ENCODE peak calls at places on chromosome 6, in six cellular contexts. O is spleen; U is CD4-positive, CD25-positive, alpha-beta regulatory T cell; N is A549; R is heart left ventricle; I is psoas muscle. M is an unnamed sample.

GRCh38 chr6:81748946-81749345 is 3.5 kb downstream of the TENT5A start:
- DNase-seq in O (no peak), U (no peak), N (no peak), R (no peak), I (no peak), M (no peak)

GRCh38 chr6:152642578-152643375 is 5.6 kb upstream of the SYNE1 start:
- DNase-seq in O (peak; percentile 89), U (peak; percentile 13), N (peak; percentile 18), R (peak; percentile 63), I (no peak), M (peak; percentile 73)

GRCh38 chr6:113381957-113382356 is 475.2 kb upstream of the MARCKS start:
- DNase-seq in O (no peak), U (no peak), N (no peak), R (peak; percentile 52), I (no peak), M (peak; percentile 18)

GRCh38 chr6:165729307-165729936 is 66.4 kb upstream of the PDE10A start:
- DNase-seq in O (no peak), U (peak; percentile 4), N (peak; percentile 54), R (no peak), I (no peak), M (no peak)

GRCh38 chr6:11788043-11788442 is 9.4 kb upstream of the ADTRP start:
- DNase-seq in O (no peak), U (no peak), N (no peak), R (no peak), I (no peak), M (no peak)

GRCh38 chr6:33317418-33317667 is 201 bp downstream of the ZBTB22 start:
- DNase-seq in O (no peak), U (no peak), N (no peak), R (no peak), I (no peak), M (no peak)

GRCh38 chr6:45558858-45559257 is 181.1 kb upstream of the SUPT3H start:
- DNase-seq in O (no peak), U (no peak), N (no peak), R (no peak), I (no peak), M (no peak)

GRCh38 chr6:53837875-53838806 is 43.3 kb downstream of the LRRC1 start:
- DNase-seq in O (no peak), U (no peak), N (no peak), R (no peak), I (no peak), M (no peak)

GRCh38 chr6:44162876-44163625 is 4.4 kb downstream of the CAPN11 start:
- DNase-seq in O (no peak), U (no peak), N (no peak), R (no peak), I (no peak), M (no peak)

GRCh38 chr6:73050706-73051105 is 174.6 kb downstream of the KHDC1L start:
- DNase-seq in O (no peak), U (no peak), N (no peak), R (no peak), I (no peak), M (no peak)

GRCh38 chr6:15947923-15948322 is 181.0 kb upstream of the MYLIP start:
- DNase-seq in O (no peak), U (no peak), N (no peak), R (no peak), I (no peak), M (no peak)

GRCh38 chr6:1552296-1552761 is 57.4 kb upstream of the FOXC1 start:
- DNase-seq in O (no peak), U (peak; percentile 70), N (peak; percentile 46), R (no peak), I (no peak), M (no peak)

GRCh38 chr6:20487669-20488375 is 46.4 kb upstream of the CDKAL1 start:
- DNase-seq in O (no peak), U (no peak), N (no peak), R (no peak), I (no peak), M (no peak)
- H3K9me3 ChIP-seq in O (no peaks in the 10 kb centered on the region), U (no peaks in the 10 kb centered on the region), N (no peaks in the 10 kb centered on the region), R (no peaks in the 10 kb centered on the region), I (no peaks in the 10 kb centered on the region), M (no peaks in the 10 kb centered on the region)

DNA sequence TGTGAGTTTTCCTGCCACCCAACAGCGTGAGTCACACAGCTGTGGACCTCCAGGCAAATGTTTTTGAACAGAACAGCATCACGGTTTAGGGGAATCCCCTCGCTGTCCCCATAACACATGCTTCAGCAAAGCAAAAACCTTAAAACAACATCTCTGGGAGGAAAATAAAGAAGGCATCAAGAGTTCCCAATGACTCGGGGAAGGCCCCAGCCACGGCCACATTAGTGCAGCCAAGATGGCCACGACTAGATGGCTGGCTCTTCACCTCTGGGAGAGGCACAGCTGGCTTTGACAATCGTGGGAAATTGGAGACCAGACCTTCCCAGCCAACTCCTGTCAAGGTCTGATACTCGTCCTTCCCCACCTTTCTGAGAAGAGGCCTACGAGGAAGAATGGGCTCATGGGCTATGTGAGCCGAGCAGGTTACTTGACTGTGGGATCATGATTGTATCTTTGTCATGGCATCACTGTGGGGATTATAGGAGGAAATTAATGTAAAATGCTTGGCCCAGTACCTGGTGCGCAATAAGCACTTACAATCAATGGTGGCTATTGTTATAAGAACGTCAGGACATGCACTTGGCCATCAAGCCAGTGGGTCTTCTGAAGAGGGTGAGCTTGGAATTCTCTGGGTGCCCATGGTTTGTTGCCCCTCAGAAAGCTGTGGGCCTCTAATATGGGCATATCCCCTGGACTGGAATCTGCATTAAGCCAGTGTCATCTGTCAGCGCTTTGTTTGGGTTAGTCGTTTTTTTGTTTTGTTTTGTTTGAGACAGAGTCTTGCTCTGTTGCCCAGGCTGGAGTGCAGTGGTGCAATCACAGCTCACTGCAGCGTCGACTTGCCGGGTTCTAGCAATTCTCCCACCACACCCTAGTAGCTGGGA is 43.6 kb downstream of the FGD2 start:
- DNase-seq in O (peak; percentile 86), U (peak; percentile 95), N (no peak), R (peak; percentile 65), I (peak; percentile 51), M (no peak)
- H3K27ac ChIP-seq in O (peak overlapping the region; percentile 89), U (peak overlapping the region; percentile 85), N (no peak overlapping the region), R (peak overlapping the region; percentile 76), I (peak overlapping the region; percentile 24), M (peak overlapping the region; percentile 59)

GRCh38 chr6:140134224-140134623 is 759.8 kb upstream of the CITED2 start:
- DNase-seq in O (no peak), U (no peak), N (no peak), R (no peak), I (no peak), M (no peak)
- H3K9me3 ChIP-seq in O (peaks cover 42% of the 10 kb centered on the region), U (no peaks in the 10 kb centered on the region), N (peaks cover 3% of the 10 kb centered on the region), R (peaks cover 23% of the 10 kb centered on the region), I (peaks cover 36% of the 10 kb centered on the region), M (no peaks in the 10 kb centered on the region)

GRCh38 chr6:114418304-114418972 is 75.6 kb upstream of the HS3ST5 start:
- DNase-seq in O (no peak), U (no peak), N (no peak), R (no peak), I (no peak), M (no peak)
- H3K27ac ChIP-seq in O (no peak overlapping the region), U (no peak overlapping the region), N (no peak overlapping the region), R (no peak overlapping the region), I (no peak overlapping the region), M (no peak overlapping the region)

GRCh38 chr6:159435701-159436100 is 257.3 kb downstream of the SOD2 start:
- DNase-seq in O (no peak), U (no peak), N (no peak), R (no peak), I (no peak), M (no peak)
- H3K9me3 ChIP-seq in O (peaks cover 34% of the 10 kb centered on the region), U (peaks cover 7% of the 10 kb centered on the region), N (peaks cover 17% of the 10 kb centered on the region), R (no peaks in the 10 kb centered on the region), I (peaks cover 9% of the 10 kb centered on the region), M (peaks cover 6% of the 10 kb centered on the region)

DNA sequence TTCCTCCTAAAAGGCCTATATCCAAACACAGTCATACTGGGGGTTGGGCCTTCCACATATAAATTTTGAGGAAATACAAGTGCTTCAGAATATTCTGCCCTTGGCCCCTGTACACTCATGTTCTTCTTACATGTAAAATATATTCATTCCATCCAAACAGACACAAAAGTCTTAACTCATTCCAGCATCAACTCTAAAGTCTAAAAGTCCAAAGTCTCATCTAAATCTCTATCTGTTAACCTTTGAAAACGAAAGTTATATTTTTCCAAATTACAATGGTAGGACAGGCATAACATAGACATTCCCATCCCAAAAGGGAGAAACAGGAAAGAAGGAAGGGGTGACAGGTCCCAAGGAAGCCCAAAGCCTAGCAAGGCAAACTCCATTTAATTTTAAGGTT is 215.4 kb upstream of the THBS2 start:
- DNase-seq in O (no peak), U (no peak), N (no peak), R (no peak), I (no peak), M (no peak)
- H3K27ac ChIP-seq in O (no peak overlapping the region), U (no peak overlapping the region), N (no peak overlapping the region), R (no peak overlapping the region), I (no peak overlapping the region), M (no peak overlapping the region)

GRCh38 chr6:162068340-162068739 is 659.2 kb downstream of the PRKN start:
- DNase-seq in O (no peak), U (no peak), N (no peak), R (no peak), I (no peak), M (peak; percentile 28)
- H3K9me3 ChIP-seq in O (peaks cover 63% of the 10 kb centered on the region), U (peaks cover 19% of the 10 kb centered on the region), N (no peaks in the 10 kb centered on the region), R (no peaks in the 10 kb centered on the region), I (peaks cover 6% of the 10 kb centered on the region), M (peaks cover 30% of the 10 kb centered on the region)

GRCh38 chr6:117531758-117532276 is 49.3 kb downstream of the DCBLD1 start:
- DNase-seq in O (no peak), U (no peak), N (no peak), R (no peak), I (no peak), M (no peak)
- H3K27ac ChIP-seq in O (no peak overlapping the region), U (no peak overlapping the region), N (peak overlapping the region; percentile 9), R (no peak overlapping the region), I (no peak overlapping the region), M (no peak overlapping the region)

GRCh38 chr6:168678588-168678987 is 237.6 kb downstream of the SMOC2 start:
- DNase-seq in O (no peak), U (no peak), N (no peak), R (no peak), I (no peak), M (no peak)

GRCh38 chr6:168684471-168684870 is 243.5 kb downstream of the SMOC2 start:
- DNase-seq in O (no peak), U (no peak), N (no peak), R (no peak), I (no peak), M (no peak)

GRCh38 chr6:168684906-168685305 is 243.9 kb downstream of the SMOC2 start:
- DNase-seq in O (no peak), U (no peak), N (no peak), R (no peak), I (no peak), M (no peak)

GRCh38 chr6:168683621-168684020 is 242.6 kb downstream of the SMOC2 start:
- DNase-seq in O (no peak), U (no peak), N (no peak), R (no peak), I (no peak), M (no peak)

DNA sequence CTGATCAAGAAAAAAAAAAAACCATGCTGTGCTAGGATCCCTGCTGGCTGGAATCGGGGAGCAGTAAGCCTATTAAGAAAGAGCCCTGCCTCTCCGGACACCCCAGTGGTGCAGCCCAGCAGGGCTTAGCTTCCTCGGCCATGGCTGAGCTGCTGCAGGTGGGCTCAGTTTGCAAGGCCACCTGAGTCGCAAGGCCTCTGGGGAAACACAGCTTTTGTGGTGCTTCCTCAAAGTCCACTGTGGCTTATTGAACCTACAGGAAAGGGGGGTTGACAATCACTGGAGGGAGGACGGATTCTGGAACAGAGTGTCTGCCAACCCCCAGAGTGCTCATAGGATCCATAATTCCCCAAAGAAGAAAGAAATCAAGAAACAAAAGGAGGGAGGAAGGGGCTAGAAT is 240.8 kb downstream of the SMOC2 start:
- DNase-seq in O (no peak), U (no peak), N (no peak), R (no peak), I (no peak), M (no peak)
- H3K9me3 ChIP-seq in O (no peaks in the 10 kb centered on the region), U (no peaks in the 10 kb centered on the region), N (no peaks in the 10 kb centered on the region), R (no peaks in the 10 kb centered on the region), I (no peaks in the 10 kb centered on the region), M (no peaks in the 10 kb centered on the region)